ENCODE peak calls at places on chromosomes 13 and 19, in nine cellular contexts. W, V, Z, I, D, A, U, H and B are unnamed samples.
A peak's percentile ranks its signal among the peaks of the same experiment; 100 is the strongest.

GRCh38 chr19:38665950-38666661 is 18.7 kb downstream of the ACTN4 start:
- DNase-seq in W (peak; percentile 80), A (peak; percentile 76), U (no peak), D (no peak), I (peak; percentile 58), H (peak; percentile 71), V (no peak), Z (no peak), B (no peak)

GRCh38 chr19:57903298-57904174 is 12.9 kb downstream of the ZNF417 start:
- DNase-seq in W (no peak), U (no peak), Z (no peak), I (no peak), A (no peak), V (no peak), D (no peak), H (peak; percentile 76), B (no peak)

GRCh38 chr13:108326318-108326717 is 56.8 kb downstream of the TNFSF13B start:
- DNase-seq in W (no peak), Z (no peak), I (peak; percentile 21), V (no peak), H (peak; percentile 15), U (no peak), A (peak; percentile 15), D (no peak), B (no peak)

GRCh38 chr19:19061491-19061890 is 2.3 kb upstream of the SLC25A42 start:
- DNase-seq in U (no peak), Z (no peak), D (no peak), I (no peak), H (no peak), W (no peak), A (peak; percentile 21), V (no peak), B (no peak)

GRCh38 chr19:1171755-1172352 is 2.2 kb downstream of the SBNO2 start:
- DNase-seq in Z (no peak), U (no peak), A (no peak), I (no peak), D (no peak), W (no peak), V (no peak), H (peak; percentile 72), B (no peak)

GRCh38 chr13:108495686-108496363 is 133.6 kb upstream of the MYO16 start:
- DNase-seq in U (no peak), D (peak; percentile 4), Z (peak; percentile 7), A (no peak), H (no peak), W (no peak), I (no peak), V (no peak), B (peak; percentile 9)

GRCh38 chr13:87057807-87058520 is 613.2 kb upstream of the SLITRK5 start:
- DNase-seq in A (no peak), H (no peak), Z (no peak), U (no peak), V (no peak), I (no peak), W (no peak), D (no peak), B (no peak)

GRCh38 chr19:1221141-1221903 is 15.7 kb downstream of the STK11 start:
- DNase-seq in W (peak; percentile 83), A (peak; percentile 78), U (no peak), H (no peak), D (no peak), Z (no peak), I (no peak), V (no peak), B (no peak)

GRCh38 chr19:18291590-18292459 is 10.4 kb upstream of the JUND start:
- DNase-seq in U (peak; percentile 85), D (peak; percentile 96), Z (peak; percentile 83), A (peak; percentile 87), I (peak; percentile 86), H (peak; percentile 65), W (peak; percentile 90), V (peak; percentile 81), B (peak; percentile 80)

GRCh38 chr13:87234981-87235380 is 436.2 kb upstream of the SLITRK5 start:
- DNase-seq in D (no peak), I (no peak), Z (no peak), V (no peak), U (no peak), A (no peak), W (no peak), H (no peak), B (no peak)

GRCh38 chr13:106063591-106064308 is 471.7 kb downstream of the EFNB2 start:
- DNase-seq in H (no peak), I (no peak), U (no peak), D (no peak), Z (no peak), W (no peak), A (no peak), V (no peak), B (no peak)

GRCh38 chr19:48935864-48936263 is 2.4 kb downstream of the DHDH start:
- DNase-seq in V (no peak), A (no peak), D (no peak), I (no peak), U (no peak), Z (no peak), H (no peak), W (no peak), B (no peak)

GRCh38 chr19:16022681-16023557 is 53.4 kb upstream of the TPM4 start:
- DNase-seq in W (no peak), U (no peak), Z (no peak), D (no peak), I (no peak), H (no peak), A (no peak), V (no peak), B (no peak)

GRCh38 chr13:112733112-112733511 is 43.3 kb downstream of the ATP11A start:
- DNase-seq in H (no peak), V (no peak), A (no peak), W (no peak), I (no peak), Z (no peak), D (no peak), U (no peak), B (no peak)

GRCh38 chr13:110546933-110547332 is 14.6 kb downstream of the RAB20 start:
- DNase-seq in A (peak; percentile 95), W (peak; percentile 89), Z (no peak), H (peak; percentile 93), U (no peak), V (no peak), I (peak; percentile 90), D (no peak), B (no peak)

GRCh38 chr13:65926750-65927171 is 1303.4 kb downstream of the PCDH9 start:
- DNase-seq in H (peak; percentile 49), A (peak; percentile 24), Z (no peak), I (peak; percentile 29), W (peak; percentile 11), V (no peak), D (no peak), U (no peak), B (no peak)

GRCh38 chr13:110415669-110416068 is 108.6 kb downstream of the COL4A2 start:
- DNase-seq in D (peak; percentile 19), Z (no peak), V (no peak), I (no peak), U (no peak), H (peak; percentile 47), W (no peak), A (no peak), B (no peak)

GRCh38 chr19:18506545-18506944 is 15.3 kb downstream of the ELL start:
- DNase-seq in D (no peak), A (no peak), Z (no peak), U (no peak), V (no peak), H (no peak), W (no peak), I (no peak), B (no peak)

GRCh38 chr13:41788552-41788951 is 172.4 kb downstream of the VWA8 start:
- DNase-seq in Z (no peak), I (no peak), H (no peak), D (no peak), V (no peak), U (no peak), W (no peak), A (no peak), B (no peak)

GRCh38 chr19:45906221-45906620 is 3.8 kb upstream of the MYPOP start:
- DNase-seq in H (no peak), Z (no peak), U (no peak), W (no peak), D (no peak), I (no peak), A (no peak), V (no peak), B (no peak)

GRCh38 chr19:44747739-44748425 is 626 bp upstream of the BCL3 start:
- DNase-seq in Z (peak; percentile 49), H (peak; percentile 78), I (peak; percentile 73), A (peak; percentile 78), V (no peak), D (no peak), W (peak; percentile 82), U (peak; percentile 33), B (no peak)

GRCh38 chr19:7926021-7926726 is at the start of gene CTXN1:
- DNase-seq in I (peak; percentile 60), D (peak; percentile 85), Z (peak; percentile 81), V (peak; percentile 61), U (peak; percentile 81), W (peak; percentile 74), H (peak; percentile 69), A (peak; percentile 59), B (peak; percentile 74)

GRCh38 chr19:6297202-6297601 is 17.4 kb upstream of the MLLT1 start:
- DNase-seq in V (no peak), A (no peak), D (no peak), I (no peak), W (no peak), H (no peak), U (no peak), Z (no peak), B (no peak)

GRCh38 chr13:98311200-98311548 is 134.1 kb upstream of the RNF113B start:
- DNase-seq in I (no peak), H (no peak), U (no peak), W (no peak), D (no peak), V (no peak), A (no peak), Z (no peak), B (no peak)